ENCODE peak calls at places on chromosomes 13 and 19, in four cellular contexts. One of them, this sample, is unnamed.
A peak's percentile ranks its signal among the peaks of the same experiment; 100 is the strongest.

GRCh38 chr19:3098515-3099346 is 4.6 kb downstream of the GNA11 start:
- DNase-seq in K562: no peak
- DNase-seq in GM12878: no peak
- DNase-seq in HepG2: no peak
- DNase-seq in this sample: no peak

GRCh38 chr19:1512671-1513491 is at the start of gene ADAMTSL5:
- DNase-seq in K562: peak; percentile 84
- DNase-seq in GM12878: no peak
- DNase-seq in HepG2: peak; percentile 40
- DNase-seq in this sample: peak; percentile 57

GRCh38 chr13:34246511-34246910 is 428.6 kb downstream of the RFC3 start:
- DNase-seq in K562: no peak
- DNase-seq in GM12878: no peak
- DNase-seq in HepG2: no peak
- DNase-seq in this sample: no peak

GRCh38 chr19:3683866-3684816 is 16.1 kb downstream of the PIP5K1C start:
- DNase-seq in K562: peak; percentile 85
- DNase-seq in GM12878: no peak
- DNase-seq in HepG2: no peak
- DNase-seq in this sample: peak; percentile 65

GRCh38 chr13:79434578-79434977 is 28.5 kb upstream of the RBM26 start:
- DNase-seq in K562: no peak
- DNase-seq in GM12878: no peak
- DNase-seq in HepG2: no peak
- DNase-seq in this sample: peak; percentile 40

GRCh38 chr13:39379667-39380655 is 223.0 kb downstream of the LHFPL6 start:
- DNase-seq in K562: no peak
- DNase-seq in GM12878: no peak
- DNase-seq in HepG2: no peak
- DNase-seq in this sample: no peak

GRCh38 chr19:49512970-49513745 is 697 bp downstream of the FCGRT start:
- DNase-seq in K562: peak; percentile 72
- DNase-seq in GM12878: no peak
- DNase-seq in HepG2: peak; percentile 89
- DNase-seq in this sample: no peak

GRCh38 chr19:43667524-43668405 is 2.2 kb downstream of the PLAUR start:
- DNase-seq in K562: no peak
- DNase-seq in GM12878: no peak
- DNase-seq in HepG2: no peak
- DNase-seq in this sample: no peak

GRCh38 chr19:480016-480855 is 16.1 kb upstream of the MADCAM1 start:
- DNase-seq in K562: peak; percentile 78
- DNase-seq in GM12878: no peak
- DNase-seq in HepG2: peak; percentile 63
- DNase-seq in this sample: peak; percentile 82

GRCh38 chr13:112907916-112908315 is 61.1 kb upstream of the MCF2L start:
- DNase-seq in K562: no peak
- DNase-seq in GM12878: no peak
- DNase-seq in HepG2: peak; percentile 44
- DNase-seq in this sample: no peak

GRCh38 chr13:94758571-94758970 is 46.2 kb upstream of the SOX21 start:
- DNase-seq in K562: no peak
- DNase-seq in GM12878: no peak
- DNase-seq in HepG2: no peak
- DNase-seq in this sample: no peak

GRCh38 chr19:45125975-45126493 is 33.1 kb downstream of the PPP1R37 start:
- DNase-seq in K562: peak; percentile 69
- DNase-seq in GM12878: no peak
- DNase-seq in HepG2: peak; percentile 65
- DNase-seq in this sample: peak; percentile 70

GRCh38 chr19:57068921-57069697 is 50.7 kb upstream of the USP29 start:
- DNase-seq in K562: peak; percentile 10
- DNase-seq in GM12878: no peak
- DNase-seq in HepG2: peak; percentile 63
- DNase-seq in this sample: no peak

GRCh38 chr13:106477303-106477702 is 58.2 kb downstream of the EFNB2 start:
- DNase-seq in K562: no peak
- DNase-seq in GM12878: no peak
- DNase-seq in HepG2: no peak
- DNase-seq in this sample: no peak

GRCh38 chr19:850221-850978 is 1.7 kb upstream of the ELANE start:
- DNase-seq in K562: peak; percentile 41
- DNase-seq in GM12878: no peak
- DNase-seq in HepG2: no peak
- DNase-seq in this sample: no peak

GRCh38 chr19:27716922-27717321 is 1496.0 kb downstream of the UQCRFS1 start:
- DNase-seq in K562: no peak
- DNase-seq in GM12878: no peak
- DNase-seq in HepG2: no peak
- DNase-seq in this sample: no peak

GRCh38 chr19:10961763-10962536 is 1.1 kb downstream of the SMARCA4 start:
- DNase-seq in K562: no peak
- DNase-seq in GM12878: no peak
- DNase-seq in HepG2: no peak
- DNase-seq in this sample: no peak

GRCh38 chr13:94346261-94347019 is 133.0 kb downstream of the DCT start:
- DNase-seq in K562: no peak
- DNase-seq in GM12878: no peak
- DNase-seq in HepG2: no peak
- DNase-seq in this sample: no peak

GRCh38 chr13:111966969-111967368 is 100.0 kb upstream of the SOX1 start:
- DNase-seq in K562: no peak
- DNase-seq in GM12878: no peak
- DNase-seq in HepG2: no peak
- DNase-seq in this sample: no peak

GRCh38 chr13:52158629-52159158 is 703 bp downstream of the NEK3 start:
- DNase-seq in K562: no peak
- DNase-seq in GM12878: peak; percentile 1
- DNase-seq in HepG2: no peak
- DNase-seq in this sample: peak; percentile 8

GRCh38 chr13:40613192-40613818 is 53.1 kb downstream of the FOXO1 start:
- DNase-seq in K562: no peak
- DNase-seq in GM12878: peak; percentile 64
- DNase-seq in HepG2: no peak
- DNase-seq in this sample: peak; percentile 23

GRCh38 chr13:42039457-42039945 is 8.9 kb upstream of the DGKH start:
- DNase-seq in K562: peak; percentile 5
- DNase-seq in GM12878: peak; percentile 21
- DNase-seq in HepG2: no peak
- DNase-seq in this sample: peak; percentile 15

GRCh38 chr13:98549006-98549727 is 27.7 kb downstream of the STK24 start:
- DNase-seq in K562: no peak
- DNase-seq in GM12878: no peak
- DNase-seq in HepG2: peak; percentile 28
- DNase-seq in this sample: no peak

GRCh38 chr19:15445807-15446376 is 3.9 kb downstream of the WIZ start:
- DNase-seq in K562: no peak
- DNase-seq in GM12878: no peak
- DNase-seq in HepG2: no peak
- DNase-seq in this sample: no peak

GRCh38 chr13:104086205-104086604 is 1020.0 kb upstream of the SLC10A2 start:
- DNase-seq in K562: no peak
- DNase-seq in GM12878: no peak
- DNase-seq in HepG2: no peak
- DNase-seq in this sample: no peak

GRCh38 chr13:96967248-96967745 is 27.0 kb downstream of the OXGR1 start:
- DNase-seq in K562: peak; percentile 54
- DNase-seq in GM12878: no peak
- DNase-seq in HepG2: peak; percentile 25
- DNase-seq in this sample: peak; percentile 57
- TF ChIP-seq FOXK2 in K562: no peak
- TF ChIP-seq FOXK2 in GM12878: no peak
- TF ChIP-seq FOXK2 in HepG2: no peak
- TF ChIP-seq FOXK2 in this sample: no peak

GRCh38 chr19:38893341-38893771 is 6.1 kb downstream of the SIRT2 start:
- DNase-seq in K562: no peak
- DNase-seq in GM12878: no peak
- DNase-seq in HepG2: no peak
- DNase-seq in this sample: no peak
- TF ChIP-seq FOXK2 in K562: no peak
- TF ChIP-seq FOXK2 in GM12878: no peak
- TF ChIP-seq FOXK2 in HepG2: no peak
- TF ChIP-seq FOXK2 in this sample: no peak

GRCh38 chr13:29832899-29833298 is 17.5 kb downstream of the UBL3 start:
- DNase-seq in K562: no peak
- DNase-seq in GM12878: no peak
- DNase-seq in HepG2: no peak
- DNase-seq in this sample: no peak

GRCh38 chr13:29835280-29836061 is 14.9 kb downstream of the UBL3 start:
- DNase-seq in K562: no peak
- DNase-seq in GM12878: no peak
- DNase-seq in HepG2: no peak
- DNase-seq in this sample: no peak

GRCh38 chr13:29830000-29830399 is 20.4 kb downstream of the UBL3 start:
- DNase-seq in K562: no peak
- DNase-seq in GM12878: no peak
- DNase-seq in HepG2: no peak
- DNase-seq in this sample: no peak
- TF ChIP-seq FOXK2 in K562: no peak
- TF ChIP-seq FOXK2 in GM12878: no peak
- TF ChIP-seq FOXK2 in HepG2: no peak
- TF ChIP-seq FOXK2 in this sample: no peak

DNA sequence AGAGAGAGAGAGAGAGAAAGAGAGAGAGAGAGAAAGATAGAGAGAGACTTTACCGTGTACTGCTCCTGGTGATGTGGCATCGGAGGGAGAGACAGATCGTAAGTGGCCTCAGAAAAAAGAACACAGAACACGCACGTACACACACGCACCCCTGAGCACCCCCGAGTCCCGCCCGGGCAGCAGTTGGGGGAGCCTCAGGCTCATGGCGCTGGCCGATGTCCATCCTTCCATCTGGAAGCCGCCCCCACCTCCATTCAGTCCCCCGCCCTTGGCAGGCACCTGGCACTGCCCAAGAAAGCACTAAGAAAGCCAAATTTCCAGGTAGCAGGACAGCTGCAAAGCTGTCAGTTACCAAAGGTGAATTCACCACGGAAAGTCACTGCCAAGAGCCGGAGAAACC is 116.9 kb downstream of the IER2 start:
- DNase-seq in K562: no peak
- DNase-seq in GM12878: no peak
- DNase-seq in HepG2: no peak
- DNase-seq in this sample: no peak
- TF ChIP-seq FOXK2 in K562: no peak
- TF ChIP-seq FOXK2 in GM12878: no peak
- TF ChIP-seq FOXK2 in HepG2: no peak
- TF ChIP-seq FOXK2 in this sample: no peak

GRCh38 chr13:61470801-61471200 is 55.2 kb upstream of the PCDH20 start:
- DNase-seq in K562: no peak
- DNase-seq in GM12878: no peak
- DNase-seq in HepG2: no peak
- DNase-seq in this sample: no peak

GRCh38 chr13:61463027-61463426 is 47.4 kb upstream of the PCDH20 start:
- DNase-seq in K562: no peak
- DNase-seq in GM12878: no peak
- DNase-seq in HepG2: no peak
- DNase-seq in this sample: no peak

DNA sequence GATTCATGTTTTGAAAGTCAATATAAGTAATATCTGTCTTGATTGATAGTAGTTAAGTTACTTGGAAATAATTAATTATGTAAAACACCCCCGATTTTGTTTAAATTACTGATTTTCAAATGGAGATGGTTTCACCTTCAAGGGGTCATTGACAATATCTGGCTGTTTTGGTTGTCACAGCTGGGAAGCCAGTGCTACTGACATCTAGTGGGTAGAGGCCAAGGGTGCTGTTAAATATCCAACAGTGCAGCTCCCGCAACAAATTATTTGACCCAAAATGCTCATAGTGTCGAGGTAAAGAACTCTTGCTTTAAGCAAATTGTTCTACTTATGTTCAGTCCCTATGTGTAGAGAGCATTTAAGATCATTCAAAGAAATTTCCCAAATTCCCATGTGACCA is 50.6 kb upstream of the PCDH20 start:
- DNase-seq in K562: no peak
- DNase-seq in GM12878: no peak
- DNase-seq in HepG2: peak; percentile 3
- DNase-seq in this sample: no peak
- TF ChIP-seq FOXK2 in K562: no peak
- TF ChIP-seq FOXK2 in GM12878: no peak
- TF ChIP-seq FOXK2 in HepG2: no peak
- TF ChIP-seq FOXK2 in this sample: no peak

GRCh38 chr13:20015763-20016162 is 57.2 kb downstream of the ZMYM2 start:
- DNase-seq in K562: no peak
- DNase-seq in GM12878: no peak
- DNase-seq in HepG2: no peak
- DNase-seq in this sample: no peak

GRCh38 chr13:20016649-20017364 is 58.3 kb downstream of the ZMYM2 start:
- DNase-seq in K562: no peak
- DNase-seq in GM12878: no peak
- DNase-seq in HepG2: no peak
- DNase-seq in this sample: no peak

GRCh38 chr13:20019033-20019432 is 60.5 kb downstream of the ZMYM2 start:
- DNase-seq in K562: no peak
- DNase-seq in GM12878: no peak
- DNase-seq in HepG2: no peak
- DNase-seq in this sample: no peak

DNA sequence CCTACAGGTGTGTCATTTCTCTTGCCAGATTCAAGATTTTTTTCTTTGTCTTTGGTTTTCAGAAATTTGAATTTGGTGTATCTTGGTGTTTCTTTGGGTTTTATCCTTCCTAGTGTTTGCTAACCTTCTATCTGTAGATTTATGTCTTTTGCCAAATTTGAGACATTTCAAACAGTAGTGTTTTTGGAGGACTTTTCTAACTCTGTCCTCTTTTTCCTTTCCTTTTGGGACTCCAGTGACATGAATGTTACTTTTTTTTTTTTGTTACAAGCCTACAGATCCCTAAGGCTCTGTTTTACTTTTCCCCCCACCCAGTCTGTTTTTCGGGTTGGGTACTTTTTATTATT is 58.8 kb downstream of the ZMYM2 start:
- DNase-seq in K562: no peak
- DNase-seq in GM12878: no peak
- DNase-seq in HepG2: no peak
- DNase-seq in this sample: no peak
- TF ChIP-seq FOXK2 in K562: no peak
- TF ChIP-seq FOXK2 in GM12878: no peak
- TF ChIP-seq FOXK2 in HepG2: no peak
- TF ChIP-seq FOXK2 in this sample: no peak

GRCh38 chr19:55092423-55093318 is 17.0 kb downstream of the EPS8L1 start:
- DNase-seq in K562: peak; percentile 20
- DNase-seq in GM12878: no peak
- DNase-seq in HepG2: no peak
- DNase-seq in this sample: no peak
- TF ChIP-seq FOXK2 in K562: no peak
- TF ChIP-seq FOXK2 in GM12878: no peak
- TF ChIP-seq FOXK2 in HepG2: no peak
- TF ChIP-seq FOXK2 in this sample: no peak

GRCh38 chr13:76861859-76862258 is 24.3 kb downstream of the KCTD12 start:
- DNase-seq in K562: no peak
- DNase-seq in GM12878: no peak
- DNase-seq in HepG2: no peak
- DNase-seq in this sample: no peak
- TF ChIP-seq FOXK2 in K562: no peak
- TF ChIP-seq FOXK2 in GM12878: no peak
- TF ChIP-seq FOXK2 in HepG2: no peak
- TF ChIP-seq FOXK2 in this sample: no peak

This sample was measured in HEK293T.